ENCODE peak calls at places on chromosome 19, in seven cellular contexts. G is fibroblast of lung, P is fibroblast of mammary gland, Z is fibroblast of pulmonary artery, C is mucosa of descending colon, K is tibial nerve, T is brain microvascular endothelial cell. S is an unnamed sample.

GRCh38 chr19:35031072-35031881 is 1.0 kb downstream of the SCN1B start:
- DNase-seq in G (peak), P (no peak), Z (peak), C (no peak), K (no peak), T (no peak), S (peak)

GRCh38 chr19:15702590-15702930 is 25.3 kb upstream of the OR10H2 start:
- DNase-seq in G (peak), P (peak), Z (peak), C (peak), K (peak), T (no peak), S (peak)

GRCh38 chr19:325937-326565 is 18.5 kb downstream of the MIER2 start:
- DNase-seq in G (no peak), P (no peak), Z (no peak), C (no peak), K (no peak), T (no peak), S (no peak)

GRCh38 chr19:56133858-56134654 is 7.0 kb upstream of the ZNF444 start:
- DNase-seq in G (no peak), P (peak), Z (no peak), C (no peak), K (no peak), T (no peak), S (no peak)

GRCh38 chr19:42313096-42313839 is at the start of gene TMEM145:
- DNase-seq in G (peak), P (peak), Z (peak), C (no peak), K (no peak), T (no peak), S (peak)

GRCh38 chr19:38649305-38650179 is 2.1 kb downstream of the ACTN4 start:
- DNase-seq in G (no peak), P (no peak), Z (no peak), C (peak), K (no peak), T (no peak), S (no peak)

GRCh38 chr19:492091-492531 is 4.2 kb upstream of the MADCAM1 start:
- DNase-seq in G (no peak), P (no peak), Z (no peak), C (no peak), K (no peak), T (no peak), S (no peak)

GRCh38 chr19:52297601-52298358 is 811 bp downstream of the ZNF480 start:
- DNase-seq in G (peak), P (peak), Z (peak), C (no peak), K (no peak), T (no peak), S (no peak)

GRCh38 chr19:51799311-51799997 is 4.5 kb downstream of the FPR3 start:
- DNase-seq in G (peak), P (peak), Z (peak), C (peak), K (peak), T (peak), S (peak)

GRCh38 chr19:43446746-43447489 is 18.5 kb downstream of the LYPD3 start:
- DNase-seq in G (peak), P (peak), Z (peak), C (peak), K (peak), T (peak), S (peak)

GRCh38 chr19:42657551-42657950 is 62.8 kb upstream of the CEACAM8 start:
- DNase-seq in G (no peak), P (peak), Z (peak), C (no peak), K (no peak), T (peak), S (peak)

GRCh38 chr19:34241513-34242337 is 12.6 kb upstream of the GARRE1 start:
- DNase-seq in G (no peak), P (no peak), Z (no peak), C (peak), K (no peak), T (no peak), S (peak)

GRCh38 chr19:29769997-29770396 is 41.8 kb upstream of the CCNE1 start:
- DNase-seq in G (no peak), P (no peak), Z (no peak), C (no peak), K (no peak), T (no peak), S (no peak)

GRCh38 chr19:17889609-17890214 is 18.0 kb downstream of the SLC5A5 start:
- DNase-seq in G (peak), P (peak), Z (peak), C (peak), K (no peak), T (peak), S (peak)

GRCh38 chr19:39052243-39052746 is 19.9 kb upstream of the FBXO27 start:
- DNase-seq in G (peak), P (peak), Z (peak), C (peak), K (peak), T (peak), S (peak)

GRCh38 chr19:2478756-2479555 is 3.0 kb downstream of the GADD45B start:
- DNase-seq in G (peak), P (peak), Z (peak), C (peak), K (peak), T (peak), S (peak)

GRCh38 chr19:5652261-5652660 is 28.1 kb downstream of the MICOS13 start:
- DNase-seq in G (no peak), P (no peak), Z (no peak), C (no peak), K (no peak), T (no peak), S (no peak)

GRCh38 chr19:50497030-50497420 is 14.0 kb downstream of the JOSD2 start:
- DNase-seq in G (no peak), P (no peak), Z (no peak), C (no peak), K (no peak), T (no peak), S (no peak)

GRCh38 chr19:13825489-13826475 is 30.5 kb downstream of the ZSWIM4 start:
- DNase-seq in G (no peak), P (no peak), Z (no peak), C (peak), K (no peak), T (no peak), S (no peak)

GRCh38 chr19:39372047-39372802 is 18.7 kb downstream of the PAF1 start:
- DNase-seq in G (peak), P (peak), Z (peak), C (peak), K (peak), T (peak), S (peak)

GRCh38 chr19:16821081-16821480 is 8.1 kb upstream of the SIN3B start:
- DNase-seq in G (no peak), P (no peak), Z (no peak), C (no peak), K (no peak), T (no peak), S (no peak)

GRCh38 chr19:42480335-42481095 is 37.8 kb upstream of the CXCL17 start:
- DNase-seq in G (peak), P (peak), Z (peak), C (no peak), K (no peak), T (peak), S (peak)

GRCh38 chr19:4362038-4362828 is 18.9 kb downstream of the MPND start:
- DNase-seq in G (no peak), P (no peak), Z (no peak), C (no peak), K (no peak), T (no peak), S (no peak)

GRCh38 chr19:4714016-4714415 is 9.6 kb downstream of the DPP9 start:
- DNase-seq in G (no peak), P (no peak), Z (no peak), C (no peak), K (no peak), T (no peak), S (no peak)

GRCh38 chr19:49017666-49018351 is 918 bp upstream of the LHB start:
- DNase-seq in G (peak), P (peak), Z (peak), C (peak), K (no peak), T (peak), S (peak)

GRCh38 chr19:41702208-41702651 is 6.2 kb upstream of the CEACAM5 start:
- DNase-seq in G (no peak), P (peak), Z (peak), C (no peak), K (no peak), T (peak), S (peak)

GRCh38 chr19:6484251-6484650 is 2.7 kb upstream of the DENND1C start:
- DNase-seq in G (no peak), P (no peak), Z (no peak), C (no peak), K (no peak), T (no peak), S (no peak)

GRCh38 chr19:40610396-40611064 is 9.4 kb downstream of the LTBP4 start:
- DNase-seq in G (no peak), P (no peak), Z (no peak), C (peak), K (no peak), T (no peak), S (no peak)
- H3K4me3 ChIP-seq in G (no peak), P (peak), Z (no peak), C (no peak), K (peak), T (peak), S (peak)

GRCh38 chr19:7926021-7926726 is at the start of gene CTXN1:
- DNase-seq in G (peak), P (peak), Z (peak), C (peak), K (peak), T (no peak), S (peak)
- TF ChIP-seq CTCF in G (no peak), P (no peak), Z (no peak), C (no peak), K (no peak), T (peak), S (no peak)

GRCh38 chr19:10604460-10604980 is 17.4 kb upstream of the AP1M2 start:
- DNase-seq in G (no peak), P (no peak), Z (no peak), C (no peak), K (no peak), T (no peak), S (no peak)
- H3K4me3 ChIP-seq in G (no peak), P (no peak), Z (no peak), C (no peak), K (peak), T (no peak), S (no peak)

DNA sequence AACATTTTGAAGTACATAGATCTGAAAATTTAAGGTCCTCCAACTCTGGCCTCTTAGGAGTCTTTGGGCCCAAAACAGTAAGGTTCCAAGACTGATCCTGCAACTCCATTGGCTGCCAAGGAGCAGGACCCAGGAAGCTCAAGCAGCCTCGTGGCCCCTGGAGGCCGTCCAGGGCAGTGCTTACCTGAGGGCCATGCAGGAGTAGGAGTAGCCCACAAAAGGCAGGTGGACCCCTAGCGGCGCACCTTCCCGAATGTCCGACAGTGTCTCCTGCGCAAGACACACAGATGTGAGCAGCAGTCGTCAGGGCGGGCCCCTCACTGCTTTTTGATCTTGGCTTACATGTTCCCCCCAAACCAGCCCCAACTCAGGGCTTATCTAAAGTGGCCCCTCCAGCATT is 5.7 kb upstream of the SIX5 start:
- DNase-seq in G (no peak), P (no peak), Z (no peak), C (no peak), K (no peak), T (no peak), S (no peak)
- TF ChIP-seq CTCF in G (no peak), P (no peak), Z (no peak), C (no peak), K (no peak), T (peak), S (no peak)

S was measured in choroid plexus epithelial cell.